ENCODE peak calls at places on chromosomes 2 and 18, in six cellular contexts. P, B, Q, D, S and M are unnamed samples.

GRCh38 chr18:59323931-59324622 is 5.6 kb upstream of the CPLX4 start:
- ATAC-seq in P (peak), B (peak), Q (no peak), D (peak), S (no peak), M (no peak)

GRCh38 chr2:141947715-141948114 is 183.1 kb downstream of the LRP1B start:
- ATAC-seq in P (no peak), B (no peak), Q (no peak), D (no peak), S (no peak), M (no peak)

GRCh38 chr18:36153771-36154170 is 24.1 kb downstream of the ELP2 start:
- ATAC-seq in P (peak), B (no peak), Q (no peak), D (no peak), S (no peak), M (no peak)

GRCh38 chr2:175576875-175577274 is 395.4 kb upstream of the ATP5MC3 start:
- ATAC-seq in P (peak), B (no peak), Q (no peak), D (no peak), S (no peak), M (no peak)

GRCh38 chr2:217430916-217431576 is 571.2 kb upstream of the TNP1 start:
- ATAC-seq in P (no peak), B (no peak), Q (no peak), D (no peak), S (no peak), M (no peak)

GRCh38 chr18:12518326-12518725 is 110.6 kb downstream of the PRELID3A start:
- ATAC-seq in P (peak), B (no peak), Q (no peak), D (no peak), S (no peak), M (no peak)

GRCh38 chr2:60544980-60545560 is 8.4 kb downstream of the BCL11A start:
- ATAC-seq in P (no peak), B (no peak), Q (no peak), D (no peak), S (peak), M (no peak)

GRCh38 chr2:230410861-230411464 is 5.0 kb upstream of the SP100 start:
- ATAC-seq in P (peak), B (no peak), Q (no peak), D (no peak), S (no peak), M (no peak)

GRCh38 chr2:197030090-197030489 is 103.6 kb upstream of the PGAP1 start:
- ATAC-seq in P (no peak), B (no peak), Q (no peak), D (no peak), S (no peak), M (no peak)

GRCh38 chr2:23597687-23598086 is 212.7 kb downstream of the KLHL29 start:
- ATAC-seq in P (no peak), B (no peak), Q (no peak), D (no peak), S (no peak), M (no peak)

GRCh38 chr2:23596316-23596885 is 211.4 kb downstream of the KLHL29 start:
- ATAC-seq in P (no peak), B (no peak), Q (no peak), D (no peak), S (no peak), M (peak)

GRCh38 chr2:23595021-23595420 is 210.0 kb downstream of the KLHL29 start:
- ATAC-seq in P (no peak), B (no peak), Q (no peak), D (no peak), S (no peak), M (no peak)

GRCh38 chr2:23594079-23594494 is 209.1 kb downstream of the KLHL29 start:
- ATAC-seq in P (no peak), B (no peak), Q (no peak), D (no peak), S (no peak), M (peak)

GRCh38 chr2:23595601-23596251 is 210.7 kb downstream of the KLHL29 start:
- ATAC-seq in P (peak), B (peak), Q (no peak), D (peak), S (no peak), M (peak)
- TF ChIP-seq EP300 in P (no peak), B (no peak), Q (no peak), D (no peak), S (no peak), M (no peak)

DNA sequence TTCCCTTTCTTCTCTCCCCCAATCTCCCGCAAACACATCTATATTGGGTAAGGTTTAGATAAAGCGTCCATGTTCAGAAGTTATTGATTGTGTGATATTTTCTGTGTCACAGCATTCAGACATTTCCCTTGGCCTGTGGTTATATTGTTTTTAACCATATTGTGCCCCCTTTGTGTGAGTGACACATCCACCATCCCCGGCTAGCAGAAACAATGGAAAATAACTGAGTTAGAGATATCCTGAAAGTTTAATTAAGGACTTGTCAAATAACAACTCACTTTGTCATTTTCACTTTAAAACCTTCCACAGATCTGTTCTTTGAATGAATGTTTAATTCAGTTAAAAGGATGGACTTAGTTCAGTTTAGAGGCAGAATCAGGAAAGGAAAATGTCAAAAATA is 151.0 kb downstream of the KCNJ3 start:
- ATAC-seq in P (no peak), B (no peak), Q (no peak), D (no peak), S (no peak), M (no peak)
- TF ChIP-seq POLR2A in P (no peak), B (no peak), Q (no peak), D (no peak), S (no peak), M (no peak)

GRCh38 chr2:37641582-37642111 is 29.8 kb downstream of the CDC42EP3 start:
- ATAC-seq in P (no peak), B (no peak), Q (no peak), D (no peak), S (no peak), M (no peak)
- TF ChIP-seq EP300 in P (no peak), B (no peak), Q (no peak), D (no peak), S (no peak), M (no peak)

GRCh38 chr2:10407841-10408648 is 40.1 kb downstream of the ODC1 start:
- ATAC-seq in P (peak), B (peak), Q (peak), D (peak), S (peak), M (peak)

GRCh38 chr2:10410716-10411437 is 37.2 kb downstream of the ODC1 start:
- ATAC-seq in P (no peak), B (no peak), Q (no peak), D (no peak), S (no peak), M (no peak)

GRCh38 chr2:10410001-10410671 is 38.0 kb downstream of the ODC1 start:
- ATAC-seq in P (no peak), B (no peak), Q (peak), D (no peak), S (peak), M (no peak)

GRCh38 chr2:10407432-10407831 is 40.7 kb downstream of the ODC1 start:
- ATAC-seq in P (no peak), B (no peak), Q (no peak), D (no peak), S (no peak), M (no peak)

DNA sequence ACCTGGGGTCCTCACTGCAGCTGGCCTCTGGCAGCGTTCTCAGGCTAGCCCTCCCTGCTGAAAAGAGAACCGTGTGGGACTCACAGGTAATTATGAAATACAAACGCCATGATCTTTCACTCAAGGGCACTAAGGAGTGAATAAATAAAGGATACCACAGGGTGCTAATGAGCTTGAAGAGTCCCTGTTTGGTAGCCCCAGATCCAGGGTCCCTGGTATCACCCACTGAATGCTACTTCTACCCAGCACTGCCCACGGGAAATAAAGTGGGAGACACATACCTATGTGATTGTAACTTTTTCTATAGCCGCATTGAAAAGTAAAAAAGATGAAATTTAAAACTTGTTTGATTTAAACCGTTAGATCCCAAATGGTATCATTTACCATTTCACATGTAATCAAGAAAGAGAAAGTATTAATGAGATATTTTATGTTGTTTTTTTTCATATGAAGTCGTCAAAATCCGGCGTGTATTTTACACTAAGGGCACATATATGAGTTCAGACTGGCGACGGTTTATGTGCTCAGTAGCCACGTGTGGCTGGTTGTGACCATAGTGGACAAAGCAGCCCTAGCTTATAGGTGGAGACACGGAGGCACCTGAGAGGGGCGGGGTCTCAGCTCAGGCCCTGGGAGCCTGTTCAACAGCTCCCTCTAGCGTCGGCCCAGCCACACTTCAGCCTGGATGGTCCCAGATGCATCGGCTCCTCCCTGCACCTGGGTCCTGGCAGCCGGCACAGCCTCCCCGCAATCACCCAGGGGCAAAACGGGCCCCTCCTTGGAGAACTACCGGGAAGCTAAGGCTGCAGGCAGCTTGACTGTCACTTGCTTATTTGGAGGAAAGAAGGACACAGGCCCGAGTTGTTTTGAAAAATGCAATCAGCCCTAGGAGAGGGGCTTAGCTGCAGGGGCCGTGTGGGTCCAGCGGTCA is 39.2 kb downstream of the ODC1 start:
- ATAC-seq in P (peak), B (peak), Q (peak), D (peak), S (peak), M (peak)
- TF ChIP-seq POLR2A in P (no peak), B (no peak), Q (no peak), D (no peak), S (no peak), M (no peak)

GRCh38 chr2:231662811-231663457 is 45.4 kb upstream of the PTMA start:
- ATAC-seq in P (no peak), B (no peak), Q (no peak), D (no peak), S (peak), M (no peak)

GRCh38 chr2:231663458-231664290 is 44.7 kb upstream of the PTMA start:
- ATAC-seq in P (peak), B (no peak), Q (no peak), D (no peak), S (no peak), M (no peak)

GRCh38 chr2:231661422-231662027 is 46.8 kb upstream of the PTMA start:
- ATAC-seq in P (no peak), B (no peak), Q (no peak), D (no peak), S (no peak), M (no peak)

GRCh38 chr2:231660860-231661259 is 47.5 kb upstream of the PTMA start:
- ATAC-seq in P (peak), B (no peak), Q (no peak), D (no peak), S (no peak), M (no peak)

GRCh38 chr2:231662028-231662810 is 46.1 kb upstream of the PTMA start:
- ATAC-seq in P (no peak), B (peak), Q (peak), D (peak), S (peak), M (peak)
- TF ChIP-seq EP300 in P (no peak), B (no peak), Q (peak), D (no peak), S (peak), M (no peak)

DNA sequence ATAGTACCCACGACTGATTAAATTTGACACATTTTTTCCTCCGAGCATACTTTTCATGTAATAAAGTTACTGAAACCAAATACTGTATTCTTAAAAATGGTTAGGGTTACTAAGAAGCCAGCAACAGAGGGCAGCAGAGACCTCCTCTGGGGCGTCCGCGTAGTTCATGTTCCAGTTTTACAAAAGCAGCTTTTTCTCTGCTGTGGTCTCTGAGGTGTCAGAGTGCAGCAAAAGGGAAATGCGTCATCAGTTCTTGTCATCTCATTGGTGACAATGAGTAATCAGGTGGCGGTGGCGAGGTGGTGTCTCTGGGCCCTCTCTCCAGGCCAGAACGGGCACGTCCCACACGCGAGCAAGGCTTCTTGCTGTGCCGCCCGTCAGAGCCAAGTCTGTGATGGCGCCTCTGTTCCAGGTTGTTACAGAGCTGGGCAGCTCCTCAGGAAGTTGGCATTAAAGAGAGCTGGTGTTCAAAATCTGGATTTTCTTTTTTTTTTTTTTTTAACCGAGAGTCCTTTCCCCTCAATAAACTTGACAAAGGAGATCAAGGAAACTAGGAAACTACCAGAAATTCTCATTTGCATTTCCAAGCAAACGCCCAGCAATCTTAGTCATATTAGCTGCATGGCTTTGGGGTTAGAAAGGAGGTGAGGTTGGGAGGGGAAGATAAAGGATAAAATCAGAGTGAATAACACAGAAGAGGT is 98.6 kb upstream of the BZW1 start:
- ATAC-seq in P (peak), B (peak), Q (peak), D (peak), S (peak), M (peak)
- TF ChIP-seq POLR2A in P (peak), B (peak), Q (no peak), D (peak), S (peak), M (peak)

GRCh38 chr2:73926493-73927327 is at the start of gene DGUOK:
- ATAC-seq in P (peak), B (peak), Q (peak), D (peak), S (peak), M (peak)
- TF ChIP-seq EP300 in P (peak), B (peak), Q (peak), D (no peak), S (peak), M (no peak)

DNA sequence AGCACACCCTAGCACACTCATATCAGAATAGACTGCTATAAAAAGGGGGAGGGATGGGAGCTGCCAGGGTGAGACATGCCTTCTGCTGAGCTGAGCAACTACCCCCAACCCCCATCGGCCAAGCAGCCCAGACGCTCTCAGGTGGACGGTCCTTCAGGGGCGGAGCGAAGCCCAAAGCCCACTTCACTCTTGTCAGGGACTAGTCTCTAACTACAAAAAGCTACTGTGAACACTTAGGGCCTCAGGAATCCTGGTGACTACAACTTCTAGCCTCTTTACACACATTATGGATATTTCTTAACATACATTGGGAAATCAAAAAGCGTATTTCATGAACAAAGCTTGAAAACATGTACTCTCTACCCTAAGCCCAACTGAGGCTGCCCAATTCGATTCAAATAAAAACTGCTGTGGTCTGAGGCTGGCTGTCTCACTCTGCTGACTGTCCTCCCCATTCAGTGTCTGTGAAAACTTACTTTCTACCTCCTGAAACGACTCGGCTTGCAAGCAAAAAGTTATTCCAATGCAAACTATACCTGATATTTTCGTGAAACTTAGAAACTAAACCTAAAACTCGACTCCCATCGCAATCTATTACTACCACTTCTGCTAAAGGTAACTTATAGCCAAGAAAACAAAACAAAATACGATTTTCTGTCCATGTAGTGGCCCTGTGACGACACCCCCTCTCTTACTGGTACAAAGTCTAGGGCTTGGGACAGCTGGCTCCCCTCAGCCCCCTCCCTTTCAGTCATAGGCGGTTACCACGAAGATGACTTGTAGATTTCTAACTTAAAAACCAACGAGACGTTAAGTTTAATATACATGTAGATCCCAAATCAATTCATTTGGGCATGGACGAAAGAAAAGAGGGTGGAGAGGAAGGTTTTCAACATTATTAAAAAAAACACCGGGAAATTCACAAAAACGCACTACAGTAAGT is 1.2 kb downstream of the SERTAD2 start:
- ATAC-seq in P (peak), B (peak), Q (no peak), D (peak), S (peak), M (peak)
- TF ChIP-seq POLR2A in P (no peak), B (no peak), Q (no peak), D (no peak), S (no peak), M (no peak)

GRCh38 chr2:99112617-99113016 is 28.9 kb upstream of the C2orf15 start:
- ATAC-seq in P (peak), B (no peak), Q (no peak), D (no peak), S (no peak), M (no peak)
- TF ChIP-seq EP300 in P (no peak), B (no peak), Q (no peak), D (no peak), S (no peak), M (no peak)